ENCODE peak calls at places on chromosomes 1 and 21, in ten cellular contexts. C is HT1080; A is left lung; P is stimulated activated CD8-positive, alpha-beta memory T cell treated with anti-CD3 and anti-CD28 coated beads, Interleukin-2, amount 100 ng/mL, for 48 hours; T is midbrain; X is cardiac muscle cell; N is H7; U is C1 segment of cervical spinal cord; E is epithelial cell of prostate; K is head of caudate nucleus. H is an unnamed sample.
A peak's percentile ranks its signal among the peaks of the same experiment; 100 is the strongest.

GRCh38 chr1:66693856-66694255 is 58.4 kb upstream of the DYNLT5 start:
- DNase-seq in P (no peak), A (no peak), T (no peak), E (no peak), X (no peak), U (no peak), N (no peak), K (no peak), C (no peak), H (no peak)

GRCh38 chr1:108708726-108709660 is 3.7 kb upstream of the FNDC7 start:
- DNase-seq in E (no peak), P (peak; percentile 48), A (no peak), X (no peak), U (no peak), K (no peak), N (peak; percentile 39), C (peak; percentile 32), T (no peak), H (no peak)

GRCh38 chr1:54109131-54110105 is 43.4 kb downstream of the CDCP2 start:
- DNase-seq in P (no peak), T (no peak), N (peak; percentile 19), E (no peak), A (no peak), C (no peak), U (no peak), K (no peak), X (no peak), H (no peak)

GRCh38 chr1:227934476-227935313 is 13.0 kb downstream of the WNT9A start:
- DNase-seq in T (no peak), K (no peak), U (no peak), C (peak; percentile 59), A (peak; percentile 7), N (no peak), X (no peak), E (peak; percentile 89), P (peak; percentile 49), H (no peak)

GRCh38 chr1:221437924-221438323 is 304.0 kb downstream of the DUSP10 start:
- DNase-seq in K (no peak), X (no peak), U (no peak), C (peak; percentile 58), N (no peak), E (no peak), T (no peak), P (no peak), A (no peak), H (no peak)

GRCh38 chr1:85264150-85264549 is 4.7 kb upstream of the C1orf52 start:
- DNase-seq in N (no peak), E (no peak), X (no peak), T (no peak), K (no peak), P (no peak), C (peak; percentile 20), A (no peak), U (no peak), H (no peak)

GRCh38 chr1:113917400-113918082 is 11.6 kb upstream of the HIPK1 start:
- DNase-seq in X (no peak), K (no peak), N (no peak), E (peak; percentile 83), P (no peak), A (no peak), U (no peak), T (no peak), C (peak; percentile 66), H (no peak)

GRCh38 chr1:109784551-109785252 is 21.0 kb upstream of the EPS8L3 start:
- DNase-seq in U (no peak), N (no peak), P (no peak), C (no peak), A (peak; percentile 29), X (no peak), T (no peak), K (no peak), E (no peak), H (no peak)

GRCh38 chr1:204207136-204207616 is 6.6 kb downstream of the GOLT1A start:
- DNase-seq in K (peak; percentile 75), X (peak; percentile 79), E (no peak), U (peak; percentile 14), N (peak; percentile 95), A (peak; percentile 44), C (peak; percentile 20), P (peak; percentile 72), T (peak; percentile 28), H (peak; percentile 23)

GRCh38 chr1:243501002-243501401 is 245.2 kb downstream of the SDCCAG8 start:
- DNase-seq in K (no peak), N (no peak), E (peak; percentile 63), C (peak; percentile 78), A (no peak), T (peak; percentile 52), X (no peak), U (no peak), P (no peak), H (peak; percentile 38)

GRCh38 chr21:31447477-31447876 is 103.4 kb upstream of the TIAM1 start:
- DNase-seq in C (no peak), P (no peak), X (no peak), U (no peak), N (no peak), E (no peak), K (no peak), T (no peak), A (no peak), H (no peak)